ENCODE peak calls at places on chromosomes 11 and 22, in eight cellular contexts. Y is AG04450, I is choroid plexus epithelial cell, C is psoas muscle, Z is PC-9, K is left ventricle myocardium inferior, B is bronchial epithelial cell, Q is GM12865. L is an unnamed sample.

GRCh38 chr11:70796601-70797000 is 398.3 kb downstream of the CTTN start:
- DNase-seq in Y (no peak), Q (no peak), Z (no peak), I (no peak), C (no peak), K (no peak), B (peak), L (no peak)

GRCh38 chr11:118820412-118821357 is 29.7 kb upstream of the DDX6 start:
- DNase-seq in Y (no peak), I (no peak), Q (peak), C (peak), K (peak), Z (peak), B (peak), L (peak)

GRCh38 chr11:9273430-9274336 is 8.5 kb upstream of the DENND5A start:
- DNase-seq in K (no peak), Z (no peak), Y (no peak), C (no peak), I (peak), Q (no peak), B (peak), L (no peak)

GRCh38 chr11:27972432-27973170 is 135.4 kb downstream of the KIF18A start:
- DNase-seq in I (peak), Z (no peak), C (no peak), K (no peak), Y (no peak), B (peak), Q (no peak), L (no peak)

GRCh38 chr11:56093008-56093407 is at the start of gene OR8I2:
- DNase-seq in C (no peak), Y (no peak), Q (no peak), I (no peak), K (no peak), Z (no peak), B (no peak), L (no peak)

GRCh38 chr22:36757608-36758220 is 18.2 kb downstream of the IFT27 start:
- DNase-seq in Q (peak), C (peak), Z (peak), I (peak), K (peak), Y (peak), B (peak), L (peak)

GRCh38 chr11:102268083-102268984 is 49.0 kb upstream of the BIRC3 start:
- DNase-seq in C (peak), B (peak), Y (no peak), Z (peak), K (peak), I (peak), Q (peak), L (peak)

GRCh38 chr11:117607449-117607848 is 189.6 kb downstream of the DSCAML1 start:
- DNase-seq in I (no peak), Z (no peak), B (no peak), K (no peak), Y (no peak), Q (no peak), C (no peak), L (no peak)

GRCh38 chr11:66969584-66970205 is 5.4 kb upstream of the C11orf86 start:
- DNase-seq in B (no peak), Y (peak), K (no peak), I (peak), Q (no peak), Z (no peak), C (no peak), L (no peak)

GRCh38 chr11:296976-297665 is 2.2 kb downstream of the IFITM5 start:
- DNase-seq in K (peak), Q (no peak), B (no peak), Y (no peak), C (peak), Z (no peak), I (no peak), L (no peak)

GRCh38 chr22:26942301-26942927 is 285.0 kb downstream of the MIAT start:
- DNase-seq in B (no peak), Z (no peak), C (no peak), K (no peak), Q (no peak), I (no peak), Y (no peak), L (no peak)

GRCh38 chr11:43987384-43988039 is 45.1 kb downstream of the C11orf96 start:
- DNase-seq in B (no peak), K (peak), C (peak), Q (no peak), Z (peak), Y (no peak), I (peak), L (no peak)

GRCh38 chr11:43986881-43987280 is 44.4 kb downstream of the C11orf96 start:
- DNase-seq in I (no peak), Y (no peak), K (no peak), Q (no peak), B (no peak), Z (no peak), C (no peak), L (no peak)

GRCh38 chr11:43989162-43989961 is 46.9 kb downstream of the C11orf96 start:
- DNase-seq in B (no peak), Q (no peak), Y (no peak), Z (no peak), K (peak), I (no peak), C (peak), L (no peak)

GRCh38 chr11:43986327-43986726 is 43.9 kb downstream of the C11orf96 start:
- DNase-seq in C (no peak), Y (no peak), B (no peak), K (no peak), Q (no peak), Z (no peak), I (no peak), L (no peak)

GRCh38 chr11:43988040-43988793 is 45.8 kb downstream of the C11orf96 start:
- DNase-seq in I (peak), B (no peak), Z (no peak), Y (no peak), C (no peak), K (no peak), Q (no peak), L (no peak)
- TF ChIP-seq CTCF in I (peak), B (no peak), Z (peak), Y (peak), C (no peak), K (peak), Q (no peak), L (peak)

GRCh38 chr22:20574920-20575353 is 67.5 kb downstream of the MED15 start:
- DNase-seq in I (no peak), C (no peak), Q (no peak), Z (no peak), K (peak), B (no peak), Y (no peak), L (no peak)

GRCh38 chr22:20577045-20577444 is 69.6 kb downstream of the MED15 start:
- DNase-seq in Q (no peak), B (no peak), K (peak), I (no peak), C (no peak), Z (no peak), Y (no peak), L (no peak)

GRCh38 chr22:20577549-20577975 is 70.2 kb downstream of the MED15 start:
- DNase-seq in Y (no peak), K (peak), I (no peak), B (no peak), Q (no peak), C (no peak), Z (no peak), L (no peak)

GRCh38 chr22:20576445-20576816 is 69.0 kb downstream of the MED15 start:
- DNase-seq in Z (no peak), I (no peak), Y (no peak), B (no peak), K (peak), Q (no peak), C (peak), L (no peak)

GRCh38 chr22:20575724-20576444 is 68.5 kb downstream of the MED15 start:
- DNase-seq in B (no peak), Y (no peak), K (no peak), C (no peak), I (no peak), Q (no peak), Z (no peak), L (no peak)
- TF ChIP-seq CTCF in B (no peak), Y (no peak), K (no peak), C (no peak), I (no peak), Q (no peak), Z (no peak), L (no peak)

GRCh38 chr22:30802202-30803166 is 107.8 kb downstream of the OSBP2 start:
- DNase-seq in K (peak), C (peak), B (peak), Q (peak), I (peak), Y (peak), Z (peak), L (peak)
- TF ChIP-seq CTCF in K (peak), C (peak), B (peak), Q (no peak), I (no peak), Y (peak), Z (no peak), L (no peak)

GRCh38 chr22:35411112-35411511 is 11.2 kb downstream of the MCM5 start:
- DNase-seq in I (no peak), Y (no peak), Z (no peak), C (no peak), K (no peak), B (no peak), Q (peak), L (peak)
- TF ChIP-seq CTCF in I (peak), Y (no peak), Z (no peak), C (no peak), K (peak), B (no peak), Q (peak), L (peak)

L was measured in GM06990.